ENCODE peak calls at places on chromosomes 7 and 10, in eight cellular contexts. L, E, P, M, W, S, Y and F are unnamed samples.

GRCh38 chr10:59435707-59436106 is 73.4 kb upstream of the FAM13C start:
- DNase-seq in L (no peak), E (no peak), P (no peak), M (peak), W (no peak), S (no peak), Y (peak), F (no peak)

GRCh38 chr7:108093903-108094302 is 36.3 kb downstream of the LAMB4 start:
- DNase-seq in L (no peak), E (peak), P (no peak), M (peak), W (no peak), S (no peak), Y (no peak), F (no peak)

GRCh38 chr10:112949875-112950507 is at the start of gene TCF7L2:
- DNase-seq in L (peak), E (peak), P (peak), M (peak), W (peak), S (peak), Y (peak), F (peak)

GRCh38 chr10:36669615-36670325 is 455.6 kb upstream of the ANKRD30A start:
- DNase-seq in L (no peak), E (no peak), P (no peak), M (no peak), W (no peak), S (no peak), Y (no peak), F (no peak)

GRCh38 chr7:100682228-100682741 is 8.7 kb downstream of the GNB2 start:
- DNase-seq in L (peak), E (peak), P (no peak), M (no peak), W (no peak), S (peak), Y (no peak), F (peak)

GRCh38 chr10:70041016-70041415 is 11.6 kb upstream of the MACROH2A2 start:
- DNase-seq in L (no peak), E (no peak), P (no peak), M (no peak), W (no peak), S (no peak), Y (no peak), F (no peak)

GRCh38 chr7:44323381-44324203 is 1.8 kb downstream of the CAMK2B start:
- DNase-seq in L (no peak), E (no peak), P (no peak), M (no peak), W (no peak), S (no peak), Y (no peak), F (no peak)

GRCh38 chr7:99844354-99844753 is 16.5 kb downstream of the CYP3A43 start:
- DNase-seq in L (no peak), E (no peak), P (no peak), M (no peak), W (no peak), S (no peak), Y (no peak), F (no peak)

GRCh38 chr7:102917436-102918353 is 4.9 kb downstream of the LRRC17 start:
- DNase-seq in L (no peak), E (no peak), P (peak), M (no peak), W (no peak), S (no peak), Y (no peak), F (no peak)

GRCh38 chr7:55108401-55108800 is 89.6 kb downstream of the EGFR start:
- DNase-seq in L (no peak), E (no peak), P (no peak), M (no peak), W (no peak), S (no peak), Y (no peak), F (no peak)

GRCh38 chr7:157389951-157390730 is 53.3 kb downstream of the DNAJB6 start:
- DNase-seq in L (no peak), E (peak), P (no peak), M (peak), W (peak), S (no peak), Y (peak), F (no peak)